ENCODE peak calls at places on chromosomes 3 and 15, in seven cellular contexts. R is bronchial epithelial cell, G is fibroblast of lung, I is adrenal gland, P is fibroblast of mammary gland, C is fibroblast of pulmonary artery, W is endothelial cell. L is an unnamed sample.

GRCh38 chr3:10263549-10264363 is 15.5 kb downstream of the TATDN2 start:
- DNase-seq in R (peak), G (peak), I (peak), P (peak), C (peak), W (peak), L (peak)

GRCh38 chr3:111369953-111370352 is 172.0 kb upstream of the CD96 start:
- DNase-seq in R (peak), G (no peak), I (no peak), P (no peak), C (peak), W (no peak), L (no peak)

GRCh38 chr3:179948740-179949139 is 88.0 kb downstream of the PEX5L start:
- DNase-seq in R (no peak), G (no peak), I (no peak), P (no peak), C (no peak), W (no peak), L (no peak)

GRCh38 chr3:197709135-197709534 is 27.6 kb downstream of the RUBCN start:
- DNase-seq in R (no peak), G (no peak), I (no peak), P (no peak), C (no peak), W (no peak), L (no peak)

GRCh38 chr3:58350627-58351013 is 17.9 kb downstream of the PXK start:
- DNase-seq in R (no peak), G (peak), I (no peak), P (peak), C (peak), W (no peak), L (no peak)

GRCh38 chr3:101825904-101826445 is 23.3 kb upstream of the NFKBIZ start:
- DNase-seq in R (peak), G (peak), I (no peak), P (peak), C (peak), W (no peak), L (no peak)

GRCh38 chr3:194276768-194277546 is 74.2 kb downstream of the CPN2 start:
- DNase-seq in R (peak), G (peak), I (peak), P (peak), C (peak), W (no peak), L (peak)

GRCh38 chr3:120399372-120399771 is 50.2 kb upstream of the LRRC58 start:
- DNase-seq in R (no peak), G (no peak), I (no peak), P (no peak), C (no peak), W (no peak), L (no peak)

GRCh38 chr3:134373942-134374790 is at the start of gene AMOTL2:
- DNase-seq in R (peak), G (peak), I (peak), P (peak), C (peak), W (peak), L (peak)

GRCh38 chr3:81558106-81558505 is 203.3 kb downstream of the GBE1 start:
- DNase-seq in R (no peak), G (no peak), I (no peak), P (no peak), C (no peak), W (no peak), L (no peak)

GRCh38 chr3:10867384-10867783 is 51.4 kb downstream of the SLC6A11 start:
- DNase-seq in R (no peak), G (peak), I (no peak), P (peak), C (peak), W (peak), L (no peak)

GRCh38 chr3:119620899-119621298 is 23.2 kb downstream of the PLA1A start:
- DNase-seq in R (no peak), G (no peak), I (no peak), P (no peak), C (no peak), W (no peak), L (no peak)

GRCh38 chr15:51731549-51732267 is 5.7 kb downstream of the LYSMD2 start:
- DNase-seq in R (peak), G (peak), I (peak), P (peak), C (peak), W (no peak), L (no peak)

GRCh38 chr15:88800026-88800425 is 3.2 kb upstream of the ACAN start:
- DNase-seq in R (peak), G (no peak), I (no peak), P (peak), C (peak), W (no peak), L (no peak)

GRCh38 chr3:139421034-139421433 is 31.6 kb upstream of the COPB2 start:
- DNase-seq in R (no peak), G (no peak), I (no peak), P (no peak), C (no peak), W (no peak), L (no peak)

GRCh38 chr15:64633332-64633731 is 142.1 kb downstream of the RBPMS2 start:
- DNase-seq in R (no peak), G (no peak), I (no peak), P (no peak), C (no peak), W (no peak), L (no peak)

GRCh38 chr3:74711913-74712512 is 97.6 kb upstream of the CNTN3 start:
- DNase-seq in R (no peak), G (no peak), I (no peak), P (no peak), C (no peak), W (no peak), L (peak)

GRCh38 chr15:68374346-68374745 is 57.6 kb downstream of the ITGA11 start:
- DNase-seq in R (no peak), G (no peak), I (no peak), P (no peak), C (no peak), W (no peak), L (peak)

GRCh38 chr15:81155375-81156218 is 21.5 kb downstream of the CFAP161 start:
- DNase-seq in R (peak), G (peak), I (peak), P (peak), C (peak), W (no peak), L (peak)

GRCh38 chr15:48634934-48635333 is 10.6 kb downstream of the FBN1 start:
- DNase-seq in R (no peak), G (peak), I (no peak), P (peak), C (no peak), W (no peak), L (no peak)

GRCh38 chr3:149450281-149450680 is 24.2 kb upstream of the TM4SF4 start:
- DNase-seq in R (no peak), G (no peak), I (no peak), P (peak), C (no peak), W (no peak), L (no peak)

DNA sequence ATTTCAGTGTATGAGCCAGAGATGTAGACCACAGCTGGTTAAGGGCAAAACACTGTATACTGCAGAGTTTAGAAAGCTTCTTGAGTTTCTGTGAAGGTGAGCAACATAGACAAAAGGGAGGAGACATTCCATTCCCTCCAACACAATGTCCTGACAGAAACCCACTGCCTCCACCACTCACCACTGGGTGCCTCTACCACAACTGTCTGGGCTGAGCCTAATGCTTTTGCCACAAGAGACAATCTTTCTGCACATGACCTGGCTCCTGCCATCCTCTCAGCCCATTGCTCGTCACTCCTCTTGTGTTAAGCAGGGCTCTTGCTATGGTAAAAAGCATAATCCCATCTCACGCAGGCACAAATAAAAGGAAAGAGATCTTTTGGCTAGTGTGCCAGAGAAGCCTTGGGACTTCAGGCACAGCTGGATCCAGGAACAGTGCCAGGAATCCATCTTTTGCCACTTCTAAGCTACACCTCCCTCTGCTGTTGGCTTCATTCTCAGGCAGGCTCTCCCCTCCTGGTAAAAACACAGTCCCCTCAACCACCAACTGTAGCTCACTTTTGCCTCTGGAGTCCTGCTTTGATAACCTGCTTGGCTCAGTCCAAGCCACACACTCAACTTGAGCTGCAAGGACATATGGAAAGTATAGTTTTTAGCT is 140.6 kb upstream of the PRR20G start:
- DNase-seq in R (no peak), G (peak), I (no peak), P (peak), C (no peak), W (no peak), L (peak)
- TF ChIP-seq CTCF in R (no peak), G (no peak), I (no peak), P (no peak), C (no peak), W (no peak), L (no peak)

GRCh38 chr3:186551387-186551786 is 7.2 kb upstream of the CRYGS start:
- DNase-seq in R (peak), G (no peak), I (no peak), P (no peak), C (no peak), W (no peak), L (no peak)
- TF ChIP-seq CTCF in R (no peak), G (no peak), I (no peak), P (no peak), C (no peak), W (no peak), L (no peak)

DNA sequence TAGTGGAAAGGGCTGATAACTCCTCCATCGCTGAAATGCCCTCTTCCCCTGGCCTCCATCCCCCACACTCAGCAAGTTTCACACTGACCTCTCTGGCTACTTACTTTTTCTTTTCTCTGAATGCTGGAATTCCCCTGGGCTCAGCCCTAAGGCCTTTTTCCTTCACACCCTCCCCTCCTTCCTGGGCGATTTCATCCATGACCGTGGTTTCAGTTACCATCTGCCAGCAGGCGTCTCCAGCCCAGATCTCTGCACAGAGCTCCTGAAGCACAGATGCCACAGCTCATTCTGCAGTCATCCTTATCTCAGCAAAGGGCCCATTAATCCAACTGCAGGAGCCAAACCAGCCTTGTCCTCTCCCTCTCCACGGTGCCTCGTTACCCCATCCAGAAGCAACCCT is 114.0 kb downstream of the RFTN1 start:
- DNase-seq in R (peak), G (peak), I (peak), P (peak), C (peak), W (no peak), L (peak)
- TF ChIP-seq CTCF in R (peak), G (peak), I (no peak), P (peak), C (peak), W (no peak), L (no peak)

GRCh38 chr15:56996093-56996492 is 77.6 kb downstream of the TCF12 start:
- DNase-seq in R (no peak), G (no peak), I (no peak), P (no peak), C (no peak), W (no peak), L (no peak)
- TF ChIP-seq CTCF in R (no peak), G (no peak), I (no peak), P (no peak), C (no peak), W (no peak), L (no peak)

DNA sequence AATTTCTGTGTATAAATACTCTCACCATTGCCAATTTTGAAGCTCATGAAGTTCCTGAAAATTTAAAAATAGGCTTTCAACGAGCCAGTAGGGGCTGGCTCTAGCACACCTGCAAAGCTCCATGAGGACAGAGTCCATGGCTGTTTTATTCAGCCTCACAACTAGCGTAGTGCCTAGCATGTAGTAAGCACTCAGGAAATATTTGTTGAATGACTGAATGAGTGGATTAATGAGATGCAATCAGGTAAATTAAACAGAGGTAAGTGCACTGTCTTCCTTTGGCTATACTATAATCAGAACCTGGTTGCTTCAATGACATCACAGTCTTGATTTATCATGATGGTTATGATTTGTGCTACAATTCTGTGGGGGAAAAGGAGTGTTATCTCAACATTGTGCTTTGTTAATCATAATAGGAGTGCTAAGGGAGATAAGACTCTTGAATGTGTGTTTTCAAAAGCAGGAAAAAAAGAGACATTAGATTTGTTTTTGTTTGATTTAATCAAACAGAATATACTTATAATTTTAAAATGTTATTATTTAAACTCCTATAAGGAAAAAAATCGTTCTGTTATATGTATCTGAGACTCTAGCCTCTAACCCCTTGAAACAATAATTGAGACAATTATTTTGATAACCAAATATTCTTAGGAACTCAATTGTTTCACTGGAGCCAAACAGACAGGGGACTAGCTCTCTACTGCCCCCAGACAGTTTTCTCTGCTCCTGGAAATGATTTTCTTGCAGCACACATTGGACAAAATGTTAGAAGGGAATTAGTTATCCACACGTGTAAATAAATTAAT is 171.7 kb upstream of the ATP11B start:
- DNase-seq in R (no peak), G (no peak), I (no peak), P (no peak), C (no peak), W (no peak), L (no peak)
- TF ChIP-seq CTCF in R (peak), G (no peak), I (no peak), P (peak), C (peak), W (peak), L (no peak)

DNA sequence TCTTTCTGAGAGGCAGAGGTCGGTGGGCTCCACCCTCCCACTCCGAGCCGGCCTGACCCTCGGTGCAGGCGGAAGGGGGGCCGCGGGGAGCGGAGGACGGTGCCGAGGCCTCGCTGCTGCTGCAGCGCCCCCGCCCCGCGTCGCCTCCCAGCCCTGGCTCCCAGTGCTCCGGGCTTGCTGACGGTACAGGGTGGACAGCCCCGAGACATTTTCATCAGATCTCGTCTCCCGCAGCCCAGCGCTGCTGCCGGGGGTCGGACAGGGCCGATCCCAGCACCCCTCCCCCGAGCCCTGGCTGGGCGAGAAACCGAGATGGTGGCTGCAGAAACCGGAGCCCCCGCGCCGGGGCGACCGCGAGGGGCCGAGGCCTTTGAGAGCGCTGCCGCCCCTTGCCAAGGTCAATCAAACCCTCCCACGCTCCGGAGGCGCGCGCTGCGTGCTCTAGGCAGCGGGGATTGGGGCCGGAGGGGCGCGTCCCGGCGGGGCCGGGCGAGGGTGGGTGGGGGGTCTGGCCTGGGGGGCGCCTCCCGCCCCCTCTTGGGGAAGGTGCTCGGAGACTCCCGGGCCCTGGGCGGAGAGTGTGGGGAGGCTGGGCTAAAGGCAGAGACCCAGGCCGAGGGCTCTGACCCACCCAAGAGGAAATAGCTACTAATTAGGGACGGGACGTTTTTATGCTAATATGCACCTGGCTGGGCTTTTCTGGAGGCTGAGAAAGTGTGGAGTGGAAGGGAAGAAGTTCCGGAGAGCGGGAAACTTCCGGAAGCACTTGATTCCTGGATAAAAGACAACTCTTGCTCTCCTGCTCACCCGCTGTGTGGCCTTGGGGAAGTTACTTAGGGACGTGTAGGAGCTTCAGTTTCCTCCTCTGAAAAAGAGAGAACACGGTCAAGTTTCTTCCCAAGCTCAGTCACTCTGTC is 42.7 kb downstream of the EPHB3 start:
- DNase-seq in R (no peak), G (no peak), I (no peak), P (no peak), C (no peak), W (peak), L (peak)
- TF ChIP-seq CTCF in R (no peak), G (no peak), I (no peak), P (no peak), C (no peak), W (no peak), L (no peak)

DNA sequence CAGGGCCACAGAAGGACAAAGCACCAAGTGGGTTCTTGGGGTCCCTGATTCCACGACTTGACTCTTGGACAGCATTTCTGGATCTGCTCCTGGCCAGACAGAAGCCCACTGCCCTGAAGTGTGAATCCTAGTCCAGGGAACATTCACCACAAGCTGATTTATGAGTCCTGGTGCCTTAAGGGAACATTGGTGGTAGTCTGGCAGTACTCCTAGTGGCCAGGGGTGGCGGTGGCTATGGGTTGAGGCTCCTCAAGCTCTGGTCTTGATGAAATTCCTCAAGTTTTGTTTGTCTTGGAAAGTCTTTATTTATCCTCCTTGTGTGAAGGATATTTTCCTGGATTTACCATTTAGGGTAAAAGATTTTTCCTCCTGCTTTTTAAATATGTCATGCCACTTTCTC is 307.5 kb downstream of the PYDC2 start:
- DNase-seq in R (no peak), G (no peak), I (no peak), P (no peak), C (no peak), W (no peak), L (no peak)
- TF ChIP-seq CTCF in R (no peak), G (no peak), I (no peak), P (peak), C (no peak), W (no peak), L (no peak)

GRCh38 chr15:61175024-61175423 is 54.1 kb downstream of the RORA start:
- DNase-seq in R (no peak), G (peak), I (no peak), P (peak), C (peak), W (peak), L (no peak)
- TF ChIP-seq CTCF in R (no peak), G (no peak), I (no peak), P (no peak), C (no peak), W (no peak), L (no peak)